ENCODE peak calls at places on chromosome 1, in seven cellular contexts. R, A, X, N, I, Z and K are unnamed samples.

GRCh38 chr1:100390507-100390906 is 38.2 kb downstream of the CDC14A start:
- DNase-seq in I (no peak), Z (no peak), R (no peak), N (no peak), A (no peak), X (no peak), K (no peak)

GRCh38 chr1:234730110-234730509 is 120.1 kb upstream of the IRF2BP2 start:
- DNase-seq in I (no peak), N (no peak), A (no peak), R (no peak), X (no peak), Z (no peak), K (no peak)

GRCh38 chr1:231781887-231782286 is 155.3 kb downstream of the DISC1 start:
- DNase-seq in I (no peak), A (no peak), X (no peak), Z (no peak), R (no peak), N (no peak), K (no peak)

GRCh38 chr1:35172022-35172421 is 20.9 kb downstream of the SFPQ start:
- DNase-seq in Z (no peak), I (no peak), A (no peak), X (no peak), R (no peak), N (no peak), K (no peak)

GRCh38 chr1:238451006-238451405 is 560.3 kb upstream of the ZP4 start:
- DNase-seq in Z (no peak), X (no peak), A (no peak), R (no peak), N (no peak), I (no peak), K (no peak)

GRCh38 chr1:158185770-158186705 is 5.3 kb downstream of the CD1D start:
- DNase-seq in N (no peak), Z (no peak), X (no peak), I (no peak), R (no peak), A (no peak), K (no peak)

GRCh38 chr1:237901284-237901870 is 10.7 kb upstream of the ZP4 start:
- DNase-seq in R (no peak), Z (peak; percentile 16), N (peak; percentile 4), I (no peak), X (no peak), A (no peak), K (no peak)

GRCh38 chr1:200367841-200368534 is 41.8 kb downstream of the ZNF281 start:
- DNase-seq in Z (no peak), R (peak; percentile 84), I (no peak), N (no peak), X (no peak), A (no peak), K (no peak)

GRCh38 chr1:196105901-196106300 is 502.3 kb downstream of the KCNT2 start:
- DNase-seq in N (no peak), Z (no peak), X (no peak), A (no peak), I (no peak), R (no peak), K (no peak)